ENCODE peak calls at places on chromosomes 13 and 19, in nine cellular contexts. N, L, K, E, Q, V, M, H and G are unnamed samples.

GRCh38 chr13:52414051-52414450 is 8.1 kb upstream of the THSD1 start:
- DNase-seq in K (no peak), H (no peak), V (no peak), Q (no peak), N (no peak), L (no peak), E (no peak), M (no peak), G (no peak)

GRCh38 chr13:60273971-60274370 is 110.2 kb upstream of the DIAPH3 start:
- DNase-seq in L (no peak), N (no peak), Q (no peak), K (no peak), V (no peak), M (no peak), E (no peak), H (no peak), G (no peak)

GRCh38 chr13:61406275-61406674 is 9.4 kb downstream of the PCDH20 start:
- DNase-seq in Q (no peak), N (no peak), E (no peak), L (no peak), M (no peak), V (no peak), K (no peak), H (no peak), G (no peak)

GRCh38 chr13:80989241-80989640 is 648.3 kb upstream of the SPRY2 start:
- DNase-seq in V (no peak), E (no peak), M (no peak), L (no peak), K (no peak), N (no peak), Q (no peak), H (no peak), G (no peak)

GRCh38 chr19:13983213-13983889 is 22.8 kb downstream of the RFX1 start:
- DNase-seq in H (no peak), E (no peak), M (no peak), Q (no peak), L (no peak), K (no peak), N (no peak), V (no peak), G (no peak)

GRCh38 chr13:111474136-111475002 is 153.9 kb downstream of the TEX29 start:
- DNase-seq in Q (no peak), H (peak), V (peak), M (peak), E (peak), K (no peak), L (no peak), N (peak), G (peak)

GRCh38 chr13:52787212-52787611 is 47.6 kb upstream of the CNMD start:
- DNase-seq in E (no peak), K (no peak), N (no peak), Q (no peak), V (no peak), L (no peak), H (no peak), M (no peak), G (no peak)

GRCh38 chr13:72530471-72530870 is 197.0 kb downstream of the MZT1 start:
- DNase-seq in E (no peak), L (no peak), K (no peak), Q (no peak), H (no peak), V (no peak), N (no peak), M (peak), G (no peak)

GRCh38 chr19:4580021-4580901 is 20.8 kb upstream of the SEMA6B start:
- DNase-seq in K (no peak), Q (no peak), V (peak), L (peak), M (no peak), E (no peak), N (no peak), H (no peak), G (no peak)

GRCh38 chr13:78176880-78177279 is 258.2 kb upstream of the EDNRB start:
- DNase-seq in L (no peak), Q (no peak), H (no peak), N (no peak), V (no peak), M (no peak), K (no peak), E (no peak), G (no peak)

GRCh38 chr19:2330632-2331284 is 2.3 kb downstream of the SPPL2B start:
- DNase-seq in E (no peak), H (no peak), L (no peak), V (no peak), N (no peak), K (no peak), M (no peak), Q (no peak), G (no peak)

GRCh38 chr13:38981096-38981495 is 9.5 kb downstream of the STOML3 start:
- DNase-seq in K (no peak), H (no peak), E (no peak), V (no peak), M (no peak), N (no peak), Q (no peak), L (no peak), G (no peak)

GRCh38 chr13:31749929-31750328 is 10.6 kb downstream of the RXFP2 start:
- DNase-seq in Q (no peak), N (no peak), V (peak), H (no peak), E (peak), K (no peak), M (peak), L (no peak), G (peak)

GRCh38 chr19:14405758-14406644 is 13.1 kb downstream of the DDX39A start:
- DNase-seq in N (peak), L (peak), H (peak), M (peak), E (peak), K (no peak), Q (peak), V (peak), G (peak)